ENCODE peak calls at places on chromosomes 11 and 22, in four cellular contexts. U, R, H and G are unnamed samples.
A peak's percentile ranks its signal among the peaks of the same experiment; 100 is the strongest.

GRCh38 chr22:41524809-41525449 is 19.3 kb downstream of the POLR3H start:
- DNase-seq in U (no peak), H (no peak), R (peak; percentile 81), G (peak; percentile 87)

GRCh38 chr22:46986788-46987187 is 224.3 kb downstream of the TBC1D22A start:
- DNase-seq in R (no peak), H (no peak), U (no peak), G (no peak)

GRCh38 chr11:66689661-66690590 is 12.2 kb upstream of the RBM4B start:
- DNase-seq in U (no peak), H (no peak), R (no peak), G (peak; percentile 77)

GRCh38 chr22:28328751-28329150 is 350.9 kb downstream of the TTC28 start:
- DNase-seq in H (no peak), U (no peak), R (no peak), G (no peak)

GRCh38 chr11:124676386-124676785 is 2.7 kb downstream of the SPA17 start:
- DNase-seq in H (peak; percentile 56), U (no peak), R (peak; percentile 80), G (no peak)

GRCh38 chr11:120186799-120187591 is 23.8 kb upstream of the OAF start:
- DNase-seq in R (peak; percentile 53), H (peak; percentile 48), U (no peak), G (peak; percentile 55)

GRCh38 chr11:19789840-19790710 is 77.4 kb downstream of the NAV2 start:
- DNase-seq in H (peak; percentile 77), U (no peak), R (no peak), G (peak; percentile 89)

GRCh38 chr11:11320820-11321219 is 32.2 kb downstream of the CSNK2A3 start:
- DNase-seq in U (no peak), R (no peak), H (no peak), G (no peak)

GRCh38 chr11:35484435-35484834 is 41.0 kb downstream of the PAMR1 start:
- DNase-seq in H (peak; percentile 49), R (no peak), U (no peak), G (peak; percentile 51)

GRCh38 chr11:47373876-47374820 is 4.2 kb downstream of the SPI1 start:
- DNase-seq in U (peak; percentile 82), R (peak; percentile 89), H (peak; percentile 93), G (peak; percentile 98)

GRCh38 chr22:42388130-42388797 is 43.9 kb downstream of the NFAM1 start:
- DNase-seq in R (no peak), U (no peak), H (no peak), G (no peak)

GRCh38 chr22:21641417-21641794 is 696 bp upstream of the SDF2L1 start:
- DNase-seq in U (no peak), R (no peak), H (peak; percentile 67), G (peak; percentile 96)